ENCODE peak calls at places on chromosome 13, in seven cellular contexts. P is AG09319; E is activated CD8-positive, alpha-beta T cell treated with anti-CD3 and anti-CD28 coated beads for 36 hours; W is astrocyte of the spinal cord; Q is transverse colon; X is AG04450; L is psoas muscle. Y is an unnamed sample.

GRCh38 chr13:75558130-75558840 is 8.7 kb downstream of the UCHL3 start:
- DNase-seq in P (no peak), E (no peak), W (no peak), Q (no peak), X (no peak), L (no peak), Y (no peak)

GRCh38 chr13:91144054-91144453 is 203.4 kb upstream of the MIR17HG start:
- DNase-seq in P (no peak), E (no peak), W (no peak), Q (no peak), X (no peak), L (no peak), Y (no peak)

GRCh38 chr13:49098198-49098597 is 121.9 kb upstream of the MLNR start:
- DNase-seq in P (peak; percentile 44), E (no peak), W (peak; percentile 92), Q (no peak), X (peak; percentile 83), L (no peak), Y (no peak)

GRCh38 chr13:106589716-106590115 is 21.8 kb upstream of the ARGLU1 start:
- DNase-seq in P (no peak), E (no peak), W (peak; percentile 53), Q (no peak), X (no peak), L (no peak), Y (no peak)

GRCh38 chr13:19605161-19605955 is 28.1 kb upstream of the MPHOSPH8 start:
- DNase-seq in P (no peak), E (no peak), W (no peak), Q (no peak), X (no peak), L (no peak), Y (no peak)

GRCh38 chr13:32150794-32151193 is 119.2 kb downstream of the FRY start:
- DNase-seq in P (peak; percentile 43), E (no peak), W (peak; percentile 78), Q (peak; percentile 33), X (no peak), L (peak; percentile 82), Y (no peak)

GRCh38 chr13:102182170-102182569 is 219.7 kb downstream of the FGF14 start:
- DNase-seq in P (no peak), E (no peak), W (no peak), Q (no peak), X (no peak), L (no peak), Y (no peak)

GRCh38 chr13:90717451-90717936 is 630.0 kb upstream of the MIR17HG start:
- DNase-seq in P (peak; percentile 15), E (no peak), W (peak; percentile 86), Q (no peak), X (no peak), L (no peak), Y (no peak)

GRCh38 chr13:110714798-110715394 is 1.4 kb downstream of the ING1 start:
- DNase-seq in P (no peak), E (peak; percentile 58), W (peak; percentile 47), Q (peak; percentile 63), X (no peak), L (peak; percentile 78), Y (peak; percentile 31)

GRCh38 chr13:41064493-41064892 is 3.2 kb downstream of the WBP4 start:
- DNase-seq in P (no peak), E (no peak), W (peak; percentile 77), Q (no peak), X (peak; percentile 44), L (no peak), Y (no peak)

GRCh38 chr13:40060318-40061007 is 405.0 kb downstream of the COG6 start:
- DNase-seq in P (no peak), E (peak; percentile 46), W (peak; percentile 79), Q (no peak), X (no peak), L (peak; percentile 79), Y (peak; percentile 31)

GRCh38 chr13:64272681-64273080 is 2857.0 kb upstream of the PCDH20 start:
- DNase-seq in P (no peak), E (no peak), W (peak; percentile 15), Q (no peak), X (no peak), L (no peak), Y (no peak)

GRCh38 chr13:37070145-37070695 is 10.7 kb upstream of the SUPT20H start:
- DNase-seq in P (no peak), E (no peak), W (no peak), Q (no peak), X (no peak), L (no peak), Y (no peak)

GRCh38 chr13:42322806-42323205 is 50.9 kb downstream of the AKAP11 start:
- DNase-seq in P (no peak), E (no peak), W (no peak), Q (no peak), X (no peak), L (no peak), Y (no peak)
- TF ChIP-seq CTCF in P (no peak), E (no peak), W (no peak), Q (no peak), X (no peak), L (no peak), Y (no peak)

GRCh38 chr13:70792121-70792520 is 683.9 kb upstream of the KLHL1 start:
- DNase-seq in P (no peak), E (no peak), W (no peak), Q (no peak), X (no peak), L (no peak), Y (no peak)

GRCh38 chr13:70798385-70798784 is 690.1 kb upstream of the KLHL1 start:
- DNase-seq in P (no peak), E (no peak), W (no peak), Q (no peak), X (no peak), L (no peak), Y (no peak)

GRCh38 chr13:70795484-70795883 is 687.2 kb upstream of the KLHL1 start:
- DNase-seq in P (no peak), E (no peak), W (no peak), Q (no peak), X (no peak), L (no peak), Y (no peak)
- TF ChIP-seq CTCF in P (no peak), E (no peak), W (no peak), Q (no peak), X (no peak), L (no peak), Y (no peak)

GRCh38 chr13:82565191-82565590 is 1317.1 kb downstream of the SLITRK1 start:
- DNase-seq in P (no peak), E (no peak), W (no peak), Q (no peak), X (no peak), L (no peak), Y (no peak)
- TF ChIP-seq CTCF in P (no peak), E (no peak), W (no peak), Q (no peak), X (no peak), L (no peak), Y (no peak)

DNA sequence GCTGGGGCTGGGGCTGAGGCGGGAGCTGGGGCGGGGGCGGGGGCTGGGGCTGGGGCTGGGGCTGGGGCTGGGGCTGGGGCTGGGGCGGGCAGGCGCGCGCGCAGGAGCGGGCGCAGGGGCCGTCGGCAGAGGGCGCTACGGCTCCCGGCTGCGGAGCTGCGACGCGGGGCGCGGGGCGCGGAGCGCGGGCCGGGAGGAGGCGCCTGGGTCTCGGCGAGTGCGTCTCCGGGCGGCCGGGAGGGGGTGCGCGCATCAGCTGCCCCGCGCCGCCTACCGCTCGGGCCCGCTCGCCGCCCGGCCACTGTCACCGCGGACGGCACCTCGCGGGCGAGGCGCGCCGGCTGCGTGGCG is 416 bp upstream of the MTUS2 start:
- DNase-seq in P (no peak), E (peak; percentile 53), W (no peak), Q (peak; percentile 28), X (no peak), L (no peak), Y (no peak)
- TF ChIP-seq CTCF in P (peak; percentile 8), E (no peak), W (peak; percentile 20), Q (no peak), X (no peak), L (no peak), Y (no peak)

DNA sequence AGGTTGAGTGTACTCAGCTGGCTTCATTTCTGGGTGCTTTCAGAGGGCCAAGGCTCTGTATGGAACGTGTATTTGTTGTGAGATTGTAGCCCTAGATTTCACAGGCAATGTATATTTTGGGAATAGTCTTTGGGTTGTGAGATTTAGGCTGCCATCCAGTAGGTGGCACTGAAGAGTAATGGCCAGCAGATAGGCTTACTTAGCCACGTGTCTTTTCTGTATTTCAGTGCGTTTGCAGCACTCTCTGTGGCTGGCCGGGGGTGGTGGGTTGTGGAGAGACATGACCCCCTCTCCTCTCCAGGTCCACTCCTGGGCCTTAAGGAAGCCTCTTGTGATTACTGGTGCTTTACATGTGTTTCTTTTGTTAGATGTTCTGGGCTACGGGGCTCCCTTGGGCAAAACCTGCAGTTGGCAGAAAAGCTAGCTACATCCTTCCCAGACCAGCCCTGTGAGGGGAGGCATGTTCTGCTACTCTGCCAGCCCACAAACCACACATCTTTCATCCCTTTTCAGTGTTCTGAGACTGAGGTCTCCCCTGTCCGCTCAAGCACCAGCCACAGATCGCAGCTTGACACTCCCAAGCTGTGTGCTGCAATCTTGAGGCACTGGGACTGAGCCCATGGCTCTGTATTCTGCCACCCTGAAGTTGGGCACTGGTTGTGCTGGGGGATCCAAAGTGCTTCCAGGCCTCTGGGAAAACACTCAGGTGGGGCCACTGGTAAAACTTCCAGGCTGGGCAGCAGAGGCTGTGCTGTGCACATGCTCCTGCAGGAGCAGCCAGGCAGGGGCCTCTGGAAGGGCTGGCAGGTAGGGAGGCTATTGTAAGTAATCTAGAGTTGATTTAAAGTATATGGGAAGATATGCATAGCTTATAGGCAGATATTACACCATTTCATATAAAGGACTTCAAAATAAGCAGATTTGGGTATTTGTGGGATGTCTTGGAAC is 1096.8 kb upstream of the PCDH20 start:
- DNase-seq in P (no peak), E (peak; percentile 20), W (peak; percentile 32), Q (peak; percentile 9), X (peak; percentile 1), L (no peak), Y (no peak)
- TF ChIP-seq CTCF in P (peak; percentile 67), E (peak; percentile 49), W (peak; percentile 60), Q (peak; percentile 49), X (peak; percentile 69), L (peak; percentile 22), Y (no peak)

GRCh38 chr13:20810808-20811207 is 37.0 kb upstream of the EEF1AKMT1 start:
- DNase-seq in P (no peak), E (no peak), W (no peak), Q (no peak), X (no peak), L (no peak), Y (no peak)

GRCh38 chr13:20815469-20815868 is 41.7 kb upstream of the EEF1AKMT1 start:
- DNase-seq in P (no peak), E (no peak), W (no peak), Q (no peak), X (no peak), L (no peak), Y (no peak)

GRCh38 chr13:20808874-20809273 is 35.1 kb upstream of the EEF1AKMT1 start:
- DNase-seq in P (no peak), E (no peak), W (no peak), Q (no peak), X (no peak), L (no peak), Y (no peak)

GRCh38 chr13:20814224-20814910 is 40.6 kb upstream of the EEF1AKMT1 start:
- DNase-seq in P (peak; percentile 77), E (no peak), W (peak; percentile 95), Q (peak; percentile 60), X (peak; percentile 91), L (peak; percentile 95), Y (peak; percentile 50)

GRCh38 chr13:20812890-20813289 is 39.1 kb upstream of the EEF1AKMT1 start:
- DNase-seq in P (no peak), E (no peak), W (no peak), Q (no peak), X (no peak), L (no peak), Y (no peak)
- TF ChIP-seq CTCF in P (no peak), E (no peak), W (no peak), Q (no peak), X (no peak), L (no peak), Y (no peak)

GRCh38 chr13:23979361-23980159 is 82.3 kb upstream of the C1QTNF9B start:
- DNase-seq in P (peak; percentile 53), E (peak; percentile 41), W (peak; percentile 96), Q (peak; percentile 67), X (peak; percentile 62), L (peak; percentile 83), Y (peak; percentile 58)
- TF ChIP-seq CTCF in P (no peak), E (no peak), W (no peak), Q (no peak), X (no peak), L (no peak), Y (no peak)